ENCODE peak calls at places on chromosomes 2 and 18, in five cellular contexts. F, M, L, D and R are unnamed samples.

GRCh38 chr2:73176205-73176880 is 26.0 kb upstream of the NOTO start:
- DNase-seq in F (no peak), M (no peak), L (peak; percentile 47), D (no peak), R (no peak)

GRCh38 chr2:109322111-109322510 is 193.1 kb downstream of the SH3RF3 start:
- DNase-seq in F (no peak), M (no peak), L (no peak), D (no peak), R (no peak)

GRCh38 chr2:70946832-70947442 is 11.2 kb downstream of the ATP6V1B1 start:
- DNase-seq in F (peak; percentile 47), M (no peak), L (peak; percentile 67), D (peak; percentile 73), R (peak; percentile 65)

GRCh38 chr18:64659186-64659585 is 510.3 kb upstream of the LINC00305 start:
- DNase-seq in F (no peak), M (no peak), L (no peak), D (no peak), R (no peak)

GRCh38 chr2:65161551-65162100 is 31.7 kb upstream of the RAB1A start:
- DNase-seq in F (no peak), M (no peak), L (no peak), D (no peak), R (peak; percentile 9)

GRCh38 chr2:70995227-70995729 is 605 bp upstream of the TEX261 start:
- DNase-seq in F (peak; percentile 57), M (no peak), L (peak; percentile 78), D (peak; percentile 71), R (no peak)

GRCh38 chr2:239275037-239275685 is 125.7 kb downstream of the HDAC4 start:
- DNase-seq in F (peak; percentile 97), M (no peak), L (no peak), D (peak; percentile 87), R (no peak)

GRCh38 chr18:55473078-55473477 is 114.9 kb downstream of the TCF4 start:
- DNase-seq in F (no peak), M (no peak), L (no peak), D (no peak), R (no peak)

GRCh38 chr2:227472265-227473018 is 486 bp downstream of the AGFG1 start:
- DNase-seq in F (no peak), M (no peak), L (no peak), D (peak; percentile 66), R (no peak)

GRCh38 chr18:48539406-48540328 is 836 bp downstream of the CTIF start:
- DNase-seq in F (no peak), M (no peak), L (no peak), D (peak; percentile 44), R (no peak)

GRCh38 chr18:22466608-22467390 is 49.1 kb upstream of the CTAGE1 start:
- DNase-seq in F (peak; percentile 10), M (no peak), L (peak; percentile 58), D (peak; percentile 41), R (no peak)

GRCh38 chr2:236731767-236732580 is 162.3 kb downstream of the ACKR3 start:
- DNase-seq in F (no peak), M (no peak), L (no peak), D (no peak), R (no peak)

GRCh38 chr2:218400930-218401833 is 1.5 kb downstream of the CTDSP1 start:
- DNase-seq in F (no peak), M (no peak), L (peak; percentile 95), D (peak; percentile 58), R (no peak)

GRCh38 chr2:108423502-108424251 is 25.3 kb upstream of the GCC2 start:
- DNase-seq in F (no peak), M (no peak), L (peak; percentile 94), D (no peak), R (no peak)

GRCh38 chr18:69559604-69560003 is 158.9 kb downstream of the DOK6 start:
- DNase-seq in F (no peak), M (no peak), L (no peak), D (no peak), R (no peak)

GRCh38 chr18:10140928-10141327 is 227.1 kb downstream of the VAPA start:
- DNase-seq in F (no peak), M (no peak), L (peak; percentile 85), D (no peak), R (no peak)

GRCh38 chr2:25845843-25846505 is 32.3 kb downstream of the ASXL2 start:
- DNase-seq in F (no peak), M (no peak), L (no peak), D (no peak), R (no peak)

GRCh38 chr2:181231886-181232644 is 225.1 kb upstream of the ITGA4 start:
- DNase-seq in F (no peak), M (no peak), L (no peak), D (no peak), R (no peak)

GRCh38 chr18:570256-570655 is 9.9 kb upstream of the CETN1 start:
- DNase-seq in F (no peak), M (no peak), L (no peak), D (no peak), R (no peak)

GRCh38 chr2:127857494-127857818 is 499 bp downstream of the POLR2D start:
- DNase-seq in F (no peak), M (no peak), L (no peak), D (peak; percentile 43), R (no peak)

GRCh38 chr2:31909661-31910060 is 101.1 kb downstream of the MEMO1 start:
- DNase-seq in F (no peak), M (no peak), L (no peak), D (no peak), R (no peak)

DNA sequence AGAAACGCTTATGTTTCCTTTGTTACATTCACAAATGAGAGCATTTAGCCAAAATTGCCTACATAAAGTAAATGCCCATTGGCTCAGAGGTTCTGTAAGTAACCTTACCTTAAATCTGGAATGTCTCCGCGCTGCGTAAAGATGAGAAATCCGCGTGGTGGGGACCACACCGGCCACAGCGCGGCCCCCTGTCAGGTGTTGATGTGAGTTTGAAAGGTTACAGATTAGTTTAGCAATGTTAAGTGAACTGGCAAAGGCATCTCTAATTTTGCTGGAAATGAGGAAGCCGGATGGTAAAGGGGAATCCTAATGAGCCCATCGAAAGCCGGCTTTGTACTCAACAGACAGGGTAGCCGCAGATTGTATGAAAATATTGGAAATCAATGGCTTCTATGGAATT is 11.8 kb downstream of the SALL3 start:
- DNase-seq in F (no peak), M (no peak), L (no peak), D (no peak), R (no peak)
- TF ChIP-seq YY1 in F (no peak), M (no peak), L (no peak), D (no peak), R (no peak)

GRCh38 chr18:13445241-13445897 is 226.8 kb downstream of the LDLRAD4 start:
- DNase-seq in F (no peak), M (no peak), L (no peak), D (no peak), R (no peak)

GRCh38 chr18:13447621-13448020 is 229.1 kb downstream of the LDLRAD4 start:
- DNase-seq in F (no peak), M (no peak), L (no peak), D (no peak), R (no peak)

GRCh38 chr18:13446024-13446423 is 227.5 kb downstream of the LDLRAD4 start:
- DNase-seq in F (no peak), M (no peak), L (no peak), D (no peak), R (no peak)

GRCh38 chr18:13448028-13448795 is 229.7 kb downstream of the LDLRAD4 start:
- DNase-seq in F (no peak), M (no peak), L (no peak), D (no peak), R (no peak)

DNA sequence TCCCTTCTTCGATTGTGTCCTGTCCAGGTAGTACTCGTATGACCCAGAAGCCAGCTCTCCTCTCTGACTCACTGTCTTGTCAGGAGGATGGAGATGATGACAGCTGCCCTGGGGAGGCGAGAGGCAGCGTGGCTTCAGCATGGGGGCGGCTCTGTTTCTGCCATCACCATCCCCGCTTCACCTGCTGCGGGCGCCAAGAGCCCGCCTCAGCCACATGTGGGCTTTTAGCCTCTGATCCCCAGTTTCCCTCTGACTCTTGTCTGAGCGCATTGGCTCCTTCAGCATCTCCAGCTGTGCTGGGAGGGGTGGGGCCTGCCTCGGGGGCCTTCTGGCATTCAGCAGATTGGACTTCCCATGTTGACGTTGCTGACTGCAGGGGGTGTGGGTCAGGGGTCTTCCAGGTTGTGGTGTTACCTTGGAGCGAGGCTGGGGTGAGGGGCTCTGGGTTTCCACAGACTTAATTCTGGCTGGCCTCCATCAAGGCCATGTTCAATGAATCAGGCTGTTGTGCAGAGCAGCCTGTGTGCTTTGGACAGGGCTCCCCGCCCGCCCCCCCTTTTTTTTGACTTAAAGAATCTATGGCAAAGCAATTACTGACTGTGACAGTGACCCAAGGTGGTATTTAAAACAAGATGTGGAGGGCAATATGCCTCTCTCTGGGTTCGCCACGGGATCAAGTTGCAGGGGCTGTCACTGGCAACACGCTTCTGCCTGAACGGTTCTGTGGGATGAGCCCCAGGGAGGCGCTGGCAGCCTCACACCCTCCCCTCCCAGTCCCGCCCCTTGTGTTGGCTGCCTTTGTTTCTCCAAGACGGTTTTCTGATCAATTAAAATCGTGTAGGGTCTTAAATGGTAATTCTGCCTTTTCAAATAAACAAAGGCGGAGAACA is 228.3 kb downstream of the LDLRAD4 start:
- DNase-seq in F (no peak), M (no peak), L (no peak), D (no peak), R (no peak)
- H3K4me3 ChIP-seq in F (no peak overlapping the region), M (no peak overlapping the region), L (no peak overlapping the region), D (no peak overlapping the region), R (no peak overlapping the region)

DNA sequence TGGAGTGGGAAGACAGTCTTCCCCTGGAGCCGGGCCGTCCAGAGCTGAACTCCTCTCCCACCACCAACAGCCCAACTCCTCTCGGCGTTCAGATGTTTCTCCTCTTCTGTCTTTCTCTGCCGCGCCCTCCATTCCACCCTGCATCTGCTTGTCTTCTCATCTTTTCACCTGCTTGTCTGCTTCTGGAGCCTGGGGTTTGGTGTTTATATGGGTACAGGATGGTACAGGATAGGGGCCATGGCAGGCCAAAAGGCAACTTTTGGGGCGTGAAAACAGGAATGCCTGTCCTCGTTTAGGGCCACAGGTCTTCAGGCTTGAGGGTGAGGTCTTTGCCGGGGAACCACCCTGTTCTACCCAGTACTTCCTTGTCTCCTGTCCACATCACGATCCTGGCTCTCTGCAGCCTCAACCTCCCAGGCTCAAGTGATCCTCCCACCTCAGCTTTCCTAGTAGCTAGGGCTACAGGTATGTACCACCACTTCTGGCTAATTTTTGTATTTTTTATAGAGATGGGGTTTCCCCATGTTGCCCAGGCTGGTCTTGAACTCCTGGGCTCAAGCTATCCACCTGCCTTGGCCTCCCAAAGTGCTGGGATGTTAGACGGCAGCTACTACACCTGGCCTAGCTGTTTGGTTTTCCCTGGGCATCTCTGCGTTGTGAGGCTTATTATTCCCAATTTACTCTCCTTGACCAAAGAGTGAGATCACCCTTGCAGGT is 60.8 kb upstream of the REL start:
- DNase-seq in F (no peak), M (no peak), L (no peak), D (no peak), R (no peak)
- H3K4me1 ChIP-seq in F (peaks cover 3% of the 10 kb centered on the region), M (peaks cover 2% of the 10 kb centered on the region), L (peaks cover 9% of the 10 kb centered on the region), D (no peaks in the 10 kb centered on the region), R (no peaks in the 10 kb centered on the region)

GRCh38 chr2:143158098-143158497 is 28.9 kb downstream of the ARHGAP15 start:
- DNase-seq in F (no peak), M (no peak), L (no peak), D (no peak), R (no peak)

GRCh38 chr2:143158500-143159262 is 29.5 kb downstream of the ARHGAP15 start:
- DNase-seq in F (no peak), M (no peak), L (no peak), D (no peak), R (no peak)

GRCh38 chr2:143160732-143161707 is 31.8 kb downstream of the ARHGAP15 start:
- DNase-seq in F (no peak), M (no peak), L (no peak), D (no peak), R (no peak)

GRCh38 chr2:143152652-143153051 is 23.4 kb downstream of the ARHGAP15 start:
- DNase-seq in F (no peak), M (no peak), L (no peak), D (no peak), R (no peak)

GRCh38 chr2:143157001-143157798 is 28.0 kb downstream of the ARHGAP15 start:
- DNase-seq in F (no peak), M (no peak), L (no peak), D (no peak), R (no peak)
- TF ChIP-seq YY1 in F (no peak), M (no peak), L (no peak), D (no peak), R (no peak)